ENCODE peak calls at places on chromosome 3, in eight cellular contexts. One of them, this sample, is unnamed.

GRCh38 chr3:171183042-171183441 is 156.5 kb upstream of the SLC2A2 start:
- DNase-seq in keratinocyte: no peak
- DNase-seq in PC-3: peak
- DNase-seq in HCT116: no peak
- DNase-seq in mammary epithelial cell: no peak
- DNase-seq in hepatocyte: peak
- DNase-seq in astrocyte: no peak
- DNase-seq in DND-41: no peak
- DNase-seq in this sample: no peak

GRCh38 chr3:51955893-51956770 is 951 bp downstream of the GPR62 start:
- DNase-seq in keratinocyte: no peak
- DNase-seq in PC-3: no peak
- DNase-seq in HCT116: no peak
- DNase-seq in mammary epithelial cell: peak
- DNase-seq in hepatocyte: peak
- DNase-seq in astrocyte: peak
- DNase-seq in DND-41: no peak
- DNase-seq in this sample: peak

GRCh38 chr3:100789582-100789981 is 80.3 kb downstream of the TFG start:
- DNase-seq in keratinocyte: no peak
- DNase-seq in PC-3: peak
- DNase-seq in HCT116: no peak
- DNase-seq in mammary epithelial cell: no peak
- DNase-seq in hepatocyte: no peak
- DNase-seq in astrocyte: no peak
- DNase-seq in DND-41: no peak
- DNase-seq in this sample: no peak

GRCh38 chr3:105495021-105495420 is 128.3 kb downstream of the ALCAM start:
- DNase-seq in keratinocyte: no peak
- DNase-seq in PC-3: no peak
- DNase-seq in HCT116: no peak
- DNase-seq in mammary epithelial cell: no peak
- DNase-seq in hepatocyte: no peak
- DNase-seq in astrocyte: peak
- DNase-seq in DND-41: no peak
- DNase-seq in this sample: no peak

GRCh38 chr3:39000008-39000450 is 51.7 kb downstream of the SCN11A start:
- DNase-seq in keratinocyte: peak
- DNase-seq in PC-3: peak
- DNase-seq in HCT116: peak
- DNase-seq in mammary epithelial cell: peak
- DNase-seq in hepatocyte: peak
- DNase-seq in astrocyte: peak
- DNase-seq in DND-41: no peak
- DNase-seq in this sample: peak

GRCh38 chr3:161251716-161252115 is 30.6 kb downstream of the NMD3 start:
- DNase-seq in keratinocyte: no peak
- DNase-seq in PC-3: no peak
- DNase-seq in HCT116: no peak
- DNase-seq in mammary epithelial cell: peak
- DNase-seq in hepatocyte: no peak
- DNase-seq in astrocyte: no peak
- DNase-seq in DND-41: no peak
- DNase-seq in this sample: no peak

GRCh38 chr3:33940149-33940548 is 141.7 kb downstream of the PDCD6IP start:
- DNase-seq in keratinocyte: peak
- DNase-seq in PC-3: peak
- DNase-seq in HCT116: no peak
- DNase-seq in mammary epithelial cell: peak
- DNase-seq in hepatocyte: no peak
- DNase-seq in astrocyte: peak
- DNase-seq in DND-41: no peak
- DNase-seq in this sample: peak

GRCh38 chr3:100561459-100562158 is 47.8 kb upstream of the ADGRG7 start:
- DNase-seq in keratinocyte: no peak
- DNase-seq in PC-3: no peak
- DNase-seq in HCT116: no peak
- DNase-seq in mammary epithelial cell: peak
- DNase-seq in hepatocyte: no peak
- DNase-seq in astrocyte: peak
- DNase-seq in DND-41: no peak
- DNase-seq in this sample: peak

GRCh38 chr3:16866447-16867025 is 18.2 kb upstream of the PLCL2 start:
- DNase-seq in keratinocyte: no peak
- DNase-seq in PC-3: peak
- DNase-seq in HCT116: no peak
- DNase-seq in mammary epithelial cell: no peak
- DNase-seq in hepatocyte: no peak
- DNase-seq in astrocyte: peak
- DNase-seq in DND-41: peak
- DNase-seq in this sample: no peak

GRCh38 chr3:112979244-112979832 is 4.4 kb upstream of the CD200R1 start:
- DNase-seq in keratinocyte: no peak
- DNase-seq in PC-3: peak
- DNase-seq in HCT116: peak
- DNase-seq in mammary epithelial cell: peak
- DNase-seq in hepatocyte: peak
- DNase-seq in astrocyte: peak
- DNase-seq in DND-41: no peak
- DNase-seq in this sample: peak

GRCh38 chr3:70358978-70359580 is 46.6 kb upstream of the MDFIC2 start:
- DNase-seq in keratinocyte: no peak
- DNase-seq in PC-3: peak
- DNase-seq in HCT116: peak
- DNase-seq in mammary epithelial cell: peak
- DNase-seq in hepatocyte: peak
- DNase-seq in astrocyte: peak
- DNase-seq in DND-41: peak
- DNase-seq in this sample: peak

GRCh38 chr3:130688015-130688414 is 58.6 kb downstream of the PIK3R4 start:
- DNase-seq in keratinocyte: no peak
- DNase-seq in PC-3: no peak
- DNase-seq in HCT116: no peak
- DNase-seq in mammary epithelial cell: no peak
- DNase-seq in hepatocyte: no peak
- DNase-seq in astrocyte: no peak
- DNase-seq in DND-41: no peak
- DNase-seq in this sample: no peak

GRCh38 chr3:16908408-16908807 is 23.7 kb downstream of the PLCL2 start:
- DNase-seq in keratinocyte: no peak
- DNase-seq in PC-3: no peak
- DNase-seq in HCT116: no peak
- DNase-seq in mammary epithelial cell: no peak
- DNase-seq in hepatocyte: no peak
- DNase-seq in astrocyte: no peak
- DNase-seq in DND-41: no peak
- DNase-seq in this sample: no peak

GRCh38 chr3:156750874-156751245 is 75.3 kb upstream of the LEKR1 start:
- DNase-seq in keratinocyte: no peak
- DNase-seq in PC-3: no peak
- DNase-seq in HCT116: no peak
- DNase-seq in mammary epithelial cell: peak
- DNase-seq in hepatocyte: no peak
- DNase-seq in astrocyte: peak
- DNase-seq in DND-41: no peak
- DNase-seq in this sample: peak

GRCh38 chr3:25428003-25428861 is at the start of gene RARB:
- DNase-seq in keratinocyte: peak
- DNase-seq in PC-3: no peak
- DNase-seq in HCT116: no peak
- DNase-seq in mammary epithelial cell: peak
- DNase-seq in hepatocyte: peak
- DNase-seq in astrocyte: peak
- DNase-seq in DND-41: no peak
- DNase-seq in this sample: peak

GRCh38 chr3:58135712-58136543 is 74.8 kb downstream of the DNASE1L3 start:
- DNase-seq in keratinocyte: no peak
- DNase-seq in PC-3: peak
- DNase-seq in HCT116: no peak
- DNase-seq in mammary epithelial cell: no peak
- DNase-seq in hepatocyte: no peak
- DNase-seq in astrocyte: no peak
- DNase-seq in DND-41: no peak
- DNase-seq in this sample: no peak

GRCh38 chr3:123027292-123028232 is at the start of gene SEMA5B:
- DNase-seq in keratinocyte: no peak
- DNase-seq in PC-3: peak
- DNase-seq in HCT116: no peak
- DNase-seq in mammary epithelial cell: peak
- DNase-seq in hepatocyte: peak
- DNase-seq in astrocyte: no peak
- DNase-seq in DND-41: peak
- DNase-seq in this sample: peak

GRCh38 chr3:123024056-123024455 is 3.5 kb downstream of the SEMA5B start:
- DNase-seq in keratinocyte: no peak
- DNase-seq in PC-3: no peak
- DNase-seq in HCT116: no peak
- DNase-seq in mammary epithelial cell: no peak
- DNase-seq in hepatocyte: no peak
- DNase-seq in astrocyte: no peak
- DNase-seq in DND-41: no peak
- DNase-seq in this sample: no peak

GRCh38 chr3:123025642-123026521 is 1.7 kb downstream of the SEMA5B start:
- DNase-seq in keratinocyte: no peak
- DNase-seq in PC-3: no peak
- DNase-seq in HCT116: no peak
- DNase-seq in mammary epithelial cell: no peak
- DNase-seq in hepatocyte: peak
- DNase-seq in astrocyte: no peak
- DNase-seq in DND-41: no peak
- DNase-seq in this sample: peak

GRCh38 chr3:123028233-123028828 is 768 bp upstream of the SEMA5B start:
- DNase-seq in keratinocyte: peak
- DNase-seq in PC-3: peak
- DNase-seq in HCT116: peak
- DNase-seq in mammary epithelial cell: peak
- DNase-seq in hepatocyte: peak
- DNase-seq in astrocyte: peak
- DNase-seq in DND-41: peak
- DNase-seq in this sample: peak

DNA sequence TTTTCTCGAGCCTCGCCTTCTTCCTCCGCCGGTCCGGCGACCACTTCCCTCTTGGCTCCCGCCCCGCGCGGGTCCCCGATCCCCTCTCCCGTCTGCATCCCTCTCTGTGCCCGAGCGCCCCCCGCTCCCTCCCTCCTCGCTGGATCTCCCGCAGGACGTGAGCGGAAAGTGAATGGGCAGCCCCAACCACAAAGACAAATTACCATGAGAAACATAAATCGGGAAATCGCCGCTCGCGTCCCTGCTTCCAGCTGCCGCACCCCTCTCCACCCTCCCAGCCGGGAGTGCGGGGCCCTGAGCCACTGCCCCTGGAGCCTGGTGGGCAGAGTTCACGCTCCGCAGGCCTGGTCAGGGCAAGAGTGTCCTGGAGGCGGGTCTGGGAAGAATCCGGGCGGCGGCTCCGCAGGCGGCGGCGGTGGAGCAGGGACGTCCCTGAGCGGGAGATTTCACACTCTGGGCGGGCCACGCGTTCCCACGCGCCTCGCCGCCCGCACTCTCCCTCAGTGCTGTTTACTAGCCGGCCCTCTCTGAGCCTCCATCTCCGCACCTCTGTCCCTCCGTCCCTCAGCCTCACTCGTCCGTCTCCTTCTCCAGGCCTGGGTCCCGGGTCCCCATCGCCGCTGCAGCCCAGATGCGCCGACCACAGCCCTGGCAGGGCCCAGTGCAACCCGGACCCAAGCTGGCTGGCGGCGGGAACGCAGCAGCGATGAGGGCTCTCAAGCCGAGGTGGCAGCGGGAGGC is 842 bp downstream of the SEMA5B start:
- DNase-seq in keratinocyte: no peak
- DNase-seq in PC-3: no peak
- DNase-seq in HCT116: no peak
- DNase-seq in mammary epithelial cell: peak
- DNase-seq in hepatocyte: peak
- DNase-seq in astrocyte: no peak
- DNase-seq in DND-41: no peak
- DNase-seq in this sample: peak
- TF ChIP-seq EZH2 in keratinocyte: peak
- TF ChIP-seq EZH2 in PC-3: peak
- TF ChIP-seq EZH2 in HCT116: no peak
- TF ChIP-seq EZH2 in mammary epithelial cell: peak
- TF ChIP-seq EZH2 in hepatocyte: peak
- TF ChIP-seq EZH2 in astrocyte: peak
- TF ChIP-seq EZH2 in DND-41: no peak
- TF ChIP-seq EZH2 in this sample: peak

GRCh38 chr3:46885612-46886011 is 8.1 kb downstream of the PTH1R start:
- DNase-seq in keratinocyte: no peak
- DNase-seq in PC-3: no peak
- DNase-seq in HCT116: no peak
- DNase-seq in mammary epithelial cell: no peak
- DNase-seq in hepatocyte: no peak
- DNase-seq in astrocyte: no peak
- DNase-seq in DND-41: no peak
- DNase-seq in this sample: no peak
- TF ChIP-seq EZH2 in keratinocyte: no peak
- TF ChIP-seq EZH2 in PC-3: no peak
- TF ChIP-seq EZH2 in HCT116: no peak
- TF ChIP-seq EZH2 in mammary epithelial cell: no peak
- TF ChIP-seq EZH2 in hepatocyte: no peak
- TF ChIP-seq EZH2 in astrocyte: no peak
- TF ChIP-seq EZH2 in DND-41: no peak
- TF ChIP-seq EZH2 in this sample: no peak

DNA sequence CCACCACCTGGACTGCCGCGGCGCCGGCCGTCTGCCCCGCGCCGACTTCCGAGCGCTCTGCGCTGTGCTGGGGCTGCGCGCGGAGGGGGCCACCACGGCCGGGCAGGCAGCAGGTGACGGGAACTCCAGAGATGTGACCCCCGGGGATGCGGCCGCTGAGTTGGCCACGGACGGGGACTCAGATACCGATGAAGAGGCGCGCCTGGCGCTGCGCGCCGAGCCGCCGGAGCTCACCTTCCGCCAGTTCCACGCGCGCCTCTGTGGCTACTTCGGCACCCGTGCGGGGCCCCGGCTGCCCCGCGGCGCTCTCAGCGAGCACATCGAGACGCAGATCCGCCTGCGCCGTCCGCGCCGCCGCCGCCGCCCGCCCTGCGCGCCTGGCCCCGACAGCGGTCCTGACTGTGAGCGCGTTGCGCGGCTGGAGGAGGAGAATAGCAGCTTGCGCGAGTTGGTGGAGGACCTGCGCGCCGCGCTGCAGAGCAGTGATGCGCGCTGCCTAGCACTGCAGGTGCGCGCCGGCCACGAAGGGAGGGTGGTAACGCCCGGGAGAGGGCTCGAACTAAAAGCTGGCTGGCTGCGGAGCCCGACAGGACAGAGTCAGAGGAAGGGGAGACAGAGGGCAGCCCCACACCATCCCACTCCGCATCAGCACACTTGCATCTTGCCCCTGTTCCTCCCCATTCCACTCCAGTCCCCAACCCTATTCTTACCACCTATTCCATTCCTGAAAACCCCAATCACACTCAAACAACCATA is 891 bp downstream of the EFCC1 start:
- DNase-seq in keratinocyte: no peak
- DNase-seq in PC-3: no peak
- DNase-seq in HCT116: no peak
- DNase-seq in mammary epithelial cell: no peak
- DNase-seq in hepatocyte: no peak
- DNase-seq in astrocyte: no peak
- DNase-seq in DND-41: no peak
- DNase-seq in this sample: peak
- TF ChIP-seq EZH2 in keratinocyte: no peak
- TF ChIP-seq EZH2 in PC-3: no peak
- TF ChIP-seq EZH2 in HCT116: no peak
- TF ChIP-seq EZH2 in mammary epithelial cell: peak
- TF ChIP-seq EZH2 in hepatocyte: peak
- TF ChIP-seq EZH2 in astrocyte: peak
- TF ChIP-seq EZH2 in DND-41: no peak
- TF ChIP-seq EZH2 in this sample: peak

GRCh38 chr3:69012836-69013255 is 638 bp downstream of the EOGT start:
- DNase-seq in keratinocyte: no peak
- DNase-seq in PC-3: peak
- DNase-seq in HCT116: no peak
- DNase-seq in mammary epithelial cell: no peak
- DNase-seq in hepatocyte: peak
- DNase-seq in astrocyte: peak
- DNase-seq in DND-41: no peak
- DNase-seq in this sample: no peak
- TF ChIP-seq EZH2 in keratinocyte: no peak
- TF ChIP-seq EZH2 in PC-3: no peak
- TF ChIP-seq EZH2 in HCT116: no peak
- TF ChIP-seq EZH2 in mammary epithelial cell: no peak
- TF ChIP-seq EZH2 in hepatocyte: no peak
- TF ChIP-seq EZH2 in astrocyte: no peak
- TF ChIP-seq EZH2 in DND-41: no peak
- TF ChIP-seq EZH2 in this sample: no peak

This sample was measured in A673.